ENCODE peak calls at places on chromosomes 1 and 21, in ten cellular contexts. J is adrenal gland; T is NCI-H1417; X is H4; H is endothelial cell; Q is CD8-positive, alpha-beta T cell; C is T follicular helper cell; I is H9; M is kidney glomerular epithelial cell; N is NCI-H524 treated with DMSO at 0.1 percent for 48 hours. V is an unnamed sample.

GRCh38 chr1:25505706-25506385 is 37.6 kb upstream of the LDLRAP1 start:
- DNase-seq in J (no peak), T (no peak), X (no peak), H (no peak), Q (no peak), C (no peak), I (no peak), M (no peak), N (peak; percentile 41), V (no peak)

GRCh38 chr21:41664881-41665765 is 101.7 kb downstream of the RIPK4 start:
- DNase-seq in J (no peak), T (no peak), X (no peak), H (no peak), Q (no peak), C (no peak), I (no peak), M (no peak), N (no peak), V (no peak)

GRCh38 chr1:159173303-159173702 is 1.9 kb downstream of the CADM3 start:
- DNase-seq in J (no peak), T (no peak), X (no peak), H (no peak), Q (no peak), C (no peak), I (no peak), M (no peak), N (no peak), V (no peak)

GRCh38 chr1:57158660-57159059 is 192.8 kb upstream of the C8B start:
- DNase-seq in J (no peak), T (no peak), X (no peak), H (no peak), Q (no peak), C (no peak), I (no peak), M (no peak), N (no peak), V (no peak)

GRCh38 chr1:198545156-198545555 is 4.7 kb upstream of the ATP6V1G3 start:
- DNase-seq in J (no peak), T (no peak), X (no peak), H (no peak), Q (no peak), C (no peak), I (no peak), M (no peak), N (no peak), V (no peak)

GRCh38 chr1:41672173-41672572 is 187.7 kb upstream of the EDN2 start:
- DNase-seq in J (no peak), T (no peak), X (peak; percentile 53), H (no peak), Q (no peak), C (no peak), I (no peak), M (peak; percentile 83), N (no peak), V (no peak)

GRCh38 chr1:240226102-240226501 is 134.4 kb downstream of the FMN2 start:
- DNase-seq in J (no peak), T (no peak), X (no peak), H (no peak), Q (no peak), C (no peak), I (no peak), M (no peak), N (no peak), V (no peak)

GRCh38 chr1:4128616-4129015 is 228.5 kb upstream of the C1orf174 start:
- DNase-seq in J (no peak), T (no peak), X (no peak), H (no peak), Q (no peak), C (no peak), I (no peak), M (no peak), N (no peak), V (no peak)

GRCh38 chr1:172255223-172255560 is 165.3 kb upstream of the C1orf105 start:
- DNase-seq in J (no peak), T (no peak), X (peak; percentile 39), H (no peak), Q (no peak), C (no peak), I (no peak), M (no peak), N (no peak), V (no peak)

GRCh38 chr21:16358784-16359183 is 629.0 kb downstream of the USP25 start:
- DNase-seq in J (no peak), T (no peak), X (no peak), H (no peak), Q (no peak), C (no peak), I (no peak), M (no peak), N (no peak), V (no peak)

GRCh38 chr1:152411144-152411543 is 2.9 kb downstream of the CRNN start:
- DNase-seq in J (no peak), T (no peak), X (no peak), H (no peak), Q (no peak), C (no peak), I (no peak), M (no peak), N (no peak), V (no peak)